ENCODE peak calls at places on chromosome 9, in six cellular contexts. One of them, this sample, is unnamed.

GRCh38 chr9:68825755-68826500 is 120.9 kb downstream of the PIP5K1B start:
- DNase-seq in GM23248: no peak
- DNase-seq in stimulated activated CD4-positive, alpha-beta T cell treated with anti-CD3 and anti-CD28 coated beads, Interleukin-4, amount 100 ng/mL, for 4 hours: no peak
- DNase-seq in mesenchymal stem cell: no peak
- DNase-seq in lower lobe of right lung: no peak
- DNase-seq in DMS53: no peak
- DNase-seq in this sample: no peak

GRCh38 chr9:29311221-29311620 is 1737.9 kb upstream of the C9orf72 start:
- DNase-seq in GM23248: no peak
- DNase-seq in stimulated activated CD4-positive, alpha-beta T cell treated with anti-CD3 and anti-CD28 coated beads, Interleukin-4, amount 100 ng/mL, for 4 hours: no peak
- DNase-seq in mesenchymal stem cell: no peak
- DNase-seq in lower lobe of right lung: no peak
- DNase-seq in DMS53: no peak
- DNase-seq in this sample: no peak

GRCh38 chr9:70746760-70747159 is 332.3 kb upstream of the KLF9 start:
- DNase-seq in GM23248: no peak
- DNase-seq in stimulated activated CD4-positive, alpha-beta T cell treated with anti-CD3 and anti-CD28 coated beads, Interleukin-4, amount 100 ng/mL, for 4 hours: no peak
- DNase-seq in mesenchymal stem cell: no peak
- DNase-seq in lower lobe of right lung: no peak
- DNase-seq in DMS53: no peak
- DNase-seq in this sample: no peak

GRCh38 chr9:36136894-36137391 is 410 bp downstream of the GLIPR2 start:
- DNase-seq in GM23248: peak
- DNase-seq in stimulated activated CD4-positive, alpha-beta T cell treated with anti-CD3 and anti-CD28 coated beads, Interleukin-4, amount 100 ng/mL, for 4 hours: no peak
- DNase-seq in mesenchymal stem cell: no peak
- DNase-seq in lower lobe of right lung: no peak
- DNase-seq in DMS53: no peak
- DNase-seq in this sample: peak

GRCh38 chr9:130536594-130537215 is 42.7 kb upstream of the FUBP3 start:
- DNase-seq in GM23248: no peak
- DNase-seq in stimulated activated CD4-positive, alpha-beta T cell treated with anti-CD3 and anti-CD28 coated beads, Interleukin-4, amount 100 ng/mL, for 4 hours: no peak
- DNase-seq in mesenchymal stem cell: no peak
- DNase-seq in lower lobe of right lung: no peak
- DNase-seq in DMS53: no peak
- DNase-seq in this sample: no peak

GRCh38 chr9:38008168-38009034 is 60.6 kb downstream of the SHB start:
- DNase-seq in GM23248: peak
- DNase-seq in stimulated activated CD4-positive, alpha-beta T cell treated with anti-CD3 and anti-CD28 coated beads, Interleukin-4, amount 100 ng/mL, for 4 hours: peak
- DNase-seq in mesenchymal stem cell: peak
- DNase-seq in lower lobe of right lung: peak
- DNase-seq in DMS53: peak
- DNase-seq in this sample: no peak

GRCh38 chr9:5478214-5478613 is 27.9 kb downstream of the CD274 start:
- DNase-seq in GM23248: no peak
- DNase-seq in stimulated activated CD4-positive, alpha-beta T cell treated with anti-CD3 and anti-CD28 coated beads, Interleukin-4, amount 100 ng/mL, for 4 hours: no peak
- DNase-seq in mesenchymal stem cell: no peak
- DNase-seq in lower lobe of right lung: no peak
- DNase-seq in DMS53: no peak
- DNase-seq in this sample: no peak

GRCh38 chr9:22975921-22976320 is 529.3 kb downstream of the DMRTA1 start:
- DNase-seq in GM23248: peak
- DNase-seq in stimulated activated CD4-positive, alpha-beta T cell treated with anti-CD3 and anti-CD28 coated beads, Interleukin-4, amount 100 ng/mL, for 4 hours: no peak
- DNase-seq in mesenchymal stem cell: no peak
- DNase-seq in lower lobe of right lung: no peak
- DNase-seq in DMS53: no peak
- DNase-seq in this sample: no peak

GRCh38 chr9:123798203-123798602 is 131.7 kb downstream of the DENND1A start:
- DNase-seq in GM23248: no peak
- DNase-seq in stimulated activated CD4-positive, alpha-beta T cell treated with anti-CD3 and anti-CD28 coated beads, Interleukin-4, amount 100 ng/mL, for 4 hours: no peak
- DNase-seq in mesenchymal stem cell: no peak
- DNase-seq in lower lobe of right lung: no peak
- DNase-seq in DMS53: no peak
- DNase-seq in this sample: no peak

GRCh38 chr9:121566401-121567141 is 66.9 kb upstream of the GGTA1 start:
- DNase-seq in GM23248: peak
- DNase-seq in stimulated activated CD4-positive, alpha-beta T cell treated with anti-CD3 and anti-CD28 coated beads, Interleukin-4, amount 100 ng/mL, for 4 hours: no peak
- DNase-seq in mesenchymal stem cell: peak
- DNase-seq in lower lobe of right lung: no peak
- DNase-seq in DMS53: no peak
- DNase-seq in this sample: peak

GRCh38 chr9:20872340-20872977 is 159.0 kb downstream of the HACD4 start:
- DNase-seq in GM23248: peak
- DNase-seq in stimulated activated CD4-positive, alpha-beta T cell treated with anti-CD3 and anti-CD28 coated beads, Interleukin-4, amount 100 ng/mL, for 4 hours: no peak
- DNase-seq in mesenchymal stem cell: peak
- DNase-seq in lower lobe of right lung: no peak
- DNase-seq in DMS53: no peak
- DNase-seq in this sample: no peak

GRCh38 chr9:76135902-76136301 is 245.4 kb downstream of the PCSK5 start:
- DNase-seq in GM23248: no peak
- DNase-seq in stimulated activated CD4-positive, alpha-beta T cell treated with anti-CD3 and anti-CD28 coated beads, Interleukin-4, amount 100 ng/mL, for 4 hours: no peak
- DNase-seq in mesenchymal stem cell: no peak
- DNase-seq in lower lobe of right lung: no peak
- DNase-seq in DMS53: peak
- DNase-seq in this sample: no peak

GRCh38 chr9:85248514-85249312 is 493.0 kb downstream of the AGTPBP1 start:
- DNase-seq in GM23248: peak
- DNase-seq in stimulated activated CD4-positive, alpha-beta T cell treated with anti-CD3 and anti-CD28 coated beads, Interleukin-4, amount 100 ng/mL, for 4 hours: no peak
- DNase-seq in mesenchymal stem cell: peak
- DNase-seq in lower lobe of right lung: no peak
- DNase-seq in DMS53: no peak
- DNase-seq in this sample: no peak

GRCh38 chr9:88775559-88775958 is 215.7 kb upstream of the S1PR3 start:
- DNase-seq in GM23248: no peak
- DNase-seq in stimulated activated CD4-positive, alpha-beta T cell treated with anti-CD3 and anti-CD28 coated beads, Interleukin-4, amount 100 ng/mL, for 4 hours: no peak
- DNase-seq in mesenchymal stem cell: no peak
- DNase-seq in lower lobe of right lung: no peak
- DNase-seq in DMS53: peak
- DNase-seq in this sample: no peak

GRCh38 chr9:5264219-5264595 is 33.0 kb downstream of the INSL4 start:
- DNase-seq in GM23248: no peak
- DNase-seq in stimulated activated CD4-positive, alpha-beta T cell treated with anti-CD3 and anti-CD28 coated beads, Interleukin-4, amount 100 ng/mL, for 4 hours: no peak
- DNase-seq in mesenchymal stem cell: no peak
- DNase-seq in lower lobe of right lung: no peak
- DNase-seq in DMS53: no peak
- DNase-seq in this sample: no peak

GRCh38 chr9:21902112-21902511 is 92.1 kb downstream of the CDKN2A start:
- DNase-seq in GM23248: no peak
- DNase-seq in stimulated activated CD4-positive, alpha-beta T cell treated with anti-CD3 and anti-CD28 coated beads, Interleukin-4, amount 100 ng/mL, for 4 hours: no peak
- DNase-seq in mesenchymal stem cell: no peak
- DNase-seq in lower lobe of right lung: no peak
- DNase-seq in DMS53: peak
- DNase-seq in this sample: no peak

GRCh38 chr9:87707805-87708500 is 18.0 kb upstream of the CTSL start:
- DNase-seq in GM23248: no peak
- DNase-seq in stimulated activated CD4-positive, alpha-beta T cell treated with anti-CD3 and anti-CD28 coated beads, Interleukin-4, amount 100 ng/mL, for 4 hours: no peak
- DNase-seq in mesenchymal stem cell: no peak
- DNase-seq in lower lobe of right lung: no peak
- DNase-seq in DMS53: no peak
- DNase-seq in this sample: no peak